ENCODE peak calls at places on chromosomes 1 and 21, in eight cellular contexts. C is psoas muscle, Q is adrenal gland, B is Calu3, W is heart right ventricle, M is A549, F is cardiac fibroblast, J is fibroblast of villous mesenchyme. T is an unnamed sample.

GRCh38 chr1:53704804-53705445 is 34.0 kb downstream of the GLIS1 start:
- DNase-seq in B (no peak), W (no peak), F (no peak), M (no peak), Q (no peak), C (no peak), J (no peak), T (no peak)

GRCh38 chr1:229000187-229000586 is 264.9 kb downstream of the RHOU start:
- DNase-seq in Q (no peak), B (no peak), W (no peak), J (no peak), F (no peak), C (no peak), M (no peak), T (no peak)

GRCh38 chr21:35641271-35642016 is 418.9 kb downstream of the SETD4 start:
- DNase-seq in Q (no peak), C (no peak), W (no peak), M (no peak), J (peak), B (no peak), F (peak), T (no peak)

GRCh38 chr1:20604678-20605077 is 15.8 kb downstream of the CDA start:
- DNase-seq in C (no peak), J (no peak), W (no peak), M (no peak), B (no peak), Q (no peak), F (peak), T (no peak)

GRCh38 chr1:94617139-94617805 is 75.7 kb upstream of the F3 start:
- DNase-seq in C (no peak), M (no peak), B (peak), W (no peak), J (no peak), Q (no peak), F (peak), T (no peak)

GRCh38 chr1:214123061-214123784 is 135.4 kb downstream of the PROX1 start:
- DNase-seq in J (peak), W (peak), C (no peak), B (peak), F (peak), M (peak), Q (peak), T (peak)

GRCh38 chr1:89781494-89782126 is 39.2 kb upstream of the LRRC8D start:
- DNase-seq in F (no peak), J (no peak), C (no peak), B (peak), M (no peak), Q (no peak), W (no peak), T (peak)

GRCh38 chr1:227914801-227915563 is 32.8 kb downstream of the WNT9A start:
- DNase-seq in M (no peak), Q (no peak), J (no peak), B (no peak), F (no peak), C (peak), W (no peak), T (no peak)

DNA sequence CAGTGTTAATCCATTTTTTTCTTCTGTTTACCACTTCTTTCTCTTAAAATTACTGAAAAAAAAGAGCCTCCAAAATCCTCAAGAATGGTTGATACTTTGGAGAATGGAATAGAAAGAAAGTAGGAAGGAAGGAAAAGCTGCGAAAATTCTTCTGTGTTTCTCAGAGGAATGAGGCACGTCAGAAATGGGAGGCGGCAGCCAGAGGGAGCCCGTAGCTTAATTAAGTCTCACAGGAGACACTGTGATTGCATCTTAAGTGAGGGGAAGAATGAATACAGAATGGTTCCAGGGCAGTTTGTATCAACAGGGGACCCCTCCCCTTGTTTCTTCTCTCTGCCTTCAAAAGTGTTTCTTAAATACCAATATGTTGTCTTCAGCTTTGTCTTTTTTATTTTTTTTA is 1099.5 kb downstream of the PLA2G4A start:
- DNase-seq in C (no peak), W (no peak), M (no peak), Q (peak), B (peak), F (peak), J (peak), T (peak)
- TF ChIP-seq CTCF in C (no peak), W (no peak), M (peak), Q (peak), B (no peak), F (peak), J (peak), T (peak)

DNA sequence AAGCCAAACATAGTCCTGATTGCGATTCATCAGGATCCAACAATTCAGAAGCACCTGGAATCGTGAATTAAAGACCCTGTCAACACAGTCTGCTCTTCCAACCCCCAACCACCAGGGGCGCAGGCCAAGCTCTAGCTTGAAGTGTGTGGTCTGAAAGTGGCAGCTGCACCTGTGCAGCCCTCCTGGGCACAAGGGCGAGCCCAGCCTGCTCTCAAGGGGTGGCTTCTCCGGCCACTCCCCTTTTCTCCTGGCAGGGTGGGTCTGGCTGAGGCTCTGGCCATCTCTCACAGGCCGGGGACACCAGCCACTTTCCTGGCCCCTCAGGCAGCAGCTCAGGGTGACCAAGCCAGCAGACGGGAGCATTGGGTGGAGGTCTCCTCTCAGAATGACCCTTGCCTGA is 62.3 kb downstream of the SLC66A1 start:
- DNase-seq in J (no peak), M (peak), Q (no peak), B (no peak), C (no peak), F (no peak), W (no peak), T (peak)
- TF ChIP-seq CTCF in J (peak), M (no peak), Q (peak), B (no peak), C (peak), F (peak), W (no peak), T (peak)

GRCh38 chr1:92749024-92749634 is 35.8 kb downstream of the EVI5 start:
- DNase-seq in C (no peak), B (peak), F (peak), J (peak), Q (peak), W (peak), M (peak), T (peak)
- TF ChIP-seq CTCF in C (peak), B (peak), F (peak), J (peak), Q (peak), W (peak), M (peak), T (peak)

DNA sequence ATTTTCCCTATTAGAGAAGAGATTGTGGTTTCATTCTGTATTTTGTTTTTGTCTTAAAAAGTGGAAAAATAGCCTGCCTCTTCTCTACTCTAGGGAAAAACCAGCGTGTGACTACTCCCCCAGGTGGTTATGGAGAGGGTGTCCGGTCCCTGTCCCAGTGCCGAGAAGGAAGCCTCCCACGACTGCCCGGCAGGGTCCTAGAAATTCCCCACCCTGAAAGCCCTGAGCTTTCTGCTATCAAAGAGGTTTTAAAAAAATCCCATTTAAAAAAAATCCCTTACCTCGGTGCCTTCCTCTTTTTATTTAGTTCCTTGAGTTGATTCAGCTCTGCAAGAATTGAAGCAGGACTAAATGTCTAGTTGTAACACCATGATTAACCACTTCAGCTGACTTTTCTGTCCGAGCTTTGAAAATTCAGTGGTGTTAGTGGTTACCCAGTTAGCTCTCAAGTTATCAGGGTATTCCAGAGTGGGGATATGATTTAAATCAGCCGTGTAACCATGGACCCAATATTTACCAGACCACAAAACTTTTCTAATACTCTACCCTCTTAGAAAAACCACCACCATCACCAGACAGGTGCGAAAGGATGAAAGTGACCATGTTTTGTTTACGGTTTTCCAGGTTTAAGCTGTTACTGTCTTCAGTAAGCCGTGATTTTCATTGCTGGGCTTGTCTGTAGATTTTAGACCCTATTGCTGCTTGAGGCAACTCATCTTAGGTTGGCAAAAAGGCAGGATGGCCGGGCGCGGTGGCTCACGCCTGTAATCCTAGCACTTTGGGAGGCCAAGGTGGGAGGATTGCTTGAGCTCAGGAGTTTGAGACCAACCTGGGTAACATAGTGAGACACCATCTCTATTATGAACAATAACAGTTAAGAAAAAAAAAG is 34.9 kb upstream of the TDRD10 start:
- DNase-seq in B (no peak), W (no peak), J (peak), C (no peak), F (peak), Q (no peak), M (no peak), T (peak)
- TF ChIP-seq CTCF in B (no peak), W (no peak), J (peak), C (no peak), F (peak), Q (peak), M (peak), T (peak)

DNA sequence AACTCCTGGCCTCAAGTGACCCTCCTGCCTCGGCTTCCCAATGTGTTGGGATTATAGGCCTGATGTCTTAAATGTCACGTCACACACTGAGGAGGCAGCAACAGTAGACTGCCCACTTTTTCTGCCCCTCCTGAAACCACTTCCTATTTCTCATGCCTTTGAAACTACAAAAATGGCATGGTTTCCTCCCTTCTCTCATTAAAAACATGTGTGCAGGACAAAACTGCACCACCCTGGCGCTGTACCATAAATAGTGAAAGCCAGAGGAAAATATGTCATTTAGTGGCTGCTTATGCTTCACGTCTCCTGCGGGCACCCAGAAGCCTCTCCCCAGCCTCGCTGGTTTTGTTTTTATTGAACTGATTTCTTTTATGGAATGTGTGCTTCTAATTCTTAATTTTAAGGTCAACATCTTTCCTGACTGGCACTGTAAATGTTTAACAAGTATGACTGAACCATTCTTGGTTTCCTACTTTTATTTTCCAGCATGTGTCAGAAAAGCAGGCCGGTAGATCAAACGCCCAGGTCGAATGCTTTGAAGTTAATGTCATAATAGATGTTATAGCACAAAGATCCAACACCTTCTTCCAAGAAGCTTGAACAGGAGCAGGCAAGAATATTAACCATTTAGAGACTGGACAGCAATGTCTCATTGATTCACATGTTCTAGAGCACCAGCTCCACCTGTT is 59.6 kb upstream of the C1orf87 start:
- DNase-seq in M (no peak), B (no peak), W (no peak), Q (no peak), J (peak), C (no peak), F (peak), T (no peak)
- TF ChIP-seq CTCF in M (no peak), B (no peak), W (no peak), Q (no peak), J (no peak), C (no peak), F (no peak), T (no peak)

DNA sequence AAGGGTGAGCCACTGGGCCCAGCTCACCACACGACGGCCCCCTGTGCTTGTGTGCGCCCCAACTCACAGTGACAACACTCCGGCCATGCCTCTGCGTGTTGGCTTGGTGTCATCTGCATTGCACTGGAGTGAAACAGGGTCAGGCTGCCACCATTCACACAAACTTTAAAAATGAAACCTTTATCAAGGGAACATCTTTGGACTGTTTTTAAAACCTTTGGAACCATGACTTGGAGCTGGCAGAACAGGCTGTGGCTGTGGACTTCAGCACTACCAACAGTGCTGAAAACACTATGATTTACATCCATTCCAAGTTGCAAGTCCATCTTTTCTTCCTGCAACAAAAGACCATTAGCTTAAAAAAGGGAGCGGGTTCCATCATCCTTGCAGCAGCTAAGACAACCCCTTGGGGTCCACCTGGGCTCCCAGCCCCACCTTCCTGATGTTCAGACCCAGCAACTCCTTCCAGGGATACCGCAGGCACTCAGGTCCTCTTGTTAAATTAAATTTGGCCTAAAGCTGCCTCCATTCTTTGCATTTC is 25.6 kb downstream of the POFUT2 start:
- DNase-seq in C (peak), F (no peak), J (no peak), W (no peak), B (no peak), M (no peak), Q (no peak), T (no peak)
- TF ChIP-seq CTCF in C (no peak), F (no peak), J (no peak), W (no peak), B (no peak), M (no peak), Q (no peak), T (no peak)

DNA sequence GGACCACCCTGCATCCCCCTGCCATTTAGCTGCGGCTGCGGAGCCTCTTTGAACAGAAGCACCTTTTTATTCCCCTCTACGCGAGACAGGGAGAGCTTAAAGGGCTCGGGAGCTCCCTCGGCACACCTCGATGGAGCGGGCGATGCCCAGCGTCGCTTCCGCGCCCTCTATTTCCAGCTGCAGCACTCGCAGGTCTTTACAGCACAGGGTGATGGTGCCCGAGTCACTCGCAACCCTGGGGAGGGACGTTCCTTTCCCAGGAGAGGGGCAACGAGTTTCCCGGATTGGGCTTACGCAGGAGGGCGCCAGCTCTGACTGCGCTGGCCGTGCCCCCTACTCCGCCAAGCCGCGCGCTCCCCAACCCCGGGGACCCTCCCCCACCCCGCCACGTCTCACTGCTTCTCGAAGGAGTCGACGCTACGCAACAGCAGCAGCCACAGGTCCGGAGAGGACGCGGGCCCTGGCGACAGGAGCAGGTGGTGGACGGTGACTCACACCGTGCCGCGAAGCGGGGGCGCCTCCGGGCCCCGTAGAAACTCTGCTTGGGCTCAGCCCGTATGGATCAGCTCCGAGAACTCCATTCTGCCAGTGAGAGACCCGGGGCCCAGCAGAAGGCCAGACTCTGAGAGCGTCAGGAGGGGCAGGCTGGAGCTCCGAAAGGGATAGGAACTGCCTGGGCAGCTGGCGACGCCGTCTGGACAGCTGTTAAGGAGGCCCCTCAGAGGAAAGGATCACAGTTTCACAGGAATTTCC is 5.8 kb upstream of the FAM167B start:
- DNase-seq in M (peak), C (peak), Q (peak), B (peak), W (peak), F (peak), J (peak), T (peak)
- TF ChIP-seq CTCF in M (no peak), C (no peak), Q (peak), B (no peak), W (no peak), F (no peak), J (no peak), T (no peak)

GRCh38 chr1:34371829-34372532 is 195.3 kb downstream of the C1orf94 start:
- DNase-seq in B (no peak), W (no peak), M (no peak), C (no peak), J (no peak), Q (no peak), F (no peak), T (no peak)
- TF ChIP-seq CTCF in B (no peak), W (no peak), M (no peak), C (no peak), J (no peak), Q (no peak), F (no peak), T (no peak)